ENCODE peak calls at places on chromosomes 1 and 21, in seven cellular contexts. A, B, L, M, G, Q and K are unnamed samples.

GRCh38 chr21:31658053-31658452 is 1.4 kb upstream of the SOD1 start:
- DNase-seq in Q (no peak), B (peak), M (no peak), A (no peak), G (no peak), L (no peak), K (no peak)

GRCh38 chr1:87389011-87389410 is 60.3 kb downstream of the LMO4 start:
- DNase-seq in Q (no peak), A (no peak), M (no peak), B (no peak), L (no peak), G (no peak), K (no peak)

GRCh38 chr21:22813201-22813600 is 1815.0 kb downstream of the NCAM2 start:
- DNase-seq in B (no peak), M (no peak), G (no peak), L (no peak), Q (no peak), A (no peak), K (no peak)

GRCh38 chr1:4701276-4701675 is 46.9 kb downstream of the AJAP1 start:
- DNase-seq in Q (no peak), L (no peak), B (no peak), G (no peak), M (no peak), A (no peak), K (no peak)

GRCh38 chr1:72485786-72486185 is 203.4 kb upstream of the NEGR1 start:
- DNase-seq in M (no peak), B (no peak), L (no peak), Q (no peak), G (no peak), A (no peak), K (peak)

GRCh38 chr1:107358611-107359342 is 217.9 kb downstream of the NTNG1 start:
- DNase-seq in B (no peak), M (no peak), L (no peak), G (no peak), A (no peak), Q (no peak), K (no peak)

GRCh38 chr1:67528141-67528540 is 97.9 kb upstream of the SERBP1 start:
- DNase-seq in A (no peak), Q (no peak), G (no peak), M (no peak), L (no peak), B (no peak), K (no peak)

GRCh38 chr21:46000182-46000730 is 18.7 kb downstream of the COL6A1 start:
- DNase-seq in A (peak), L (no peak), Q (no peak), M (no peak), G (no peak), B (no peak), K (no peak)

GRCh38 chr21:39263372-39263771 is 50.1 kb downstream of the BRWD1 start:
- DNase-seq in L (no peak), A (no peak), B (no peak), G (no peak), Q (peak), M (no peak), K (peak)

GRCh38 chr1:153441238-153441755 is 19.2 kb downstream of the S100A7 start:
- DNase-seq in G (no peak), A (no peak), M (no peak), L (no peak), Q (no peak), B (no peak), K (no peak)

GRCh38 chr21:33380483-33380998 is 22.7 kb upstream of the IFNGR2 start:
- DNase-seq in A (peak), B (peak), M (no peak), G (peak), L (peak), Q (peak), K (peak)

GRCh38 chr1:215241451-215241850 is 158.9 kb downstream of the KCNK2 start:
- DNase-seq in Q (no peak), B (no peak), M (no peak), L (no peak), A (no peak), G (no peak), K (no peak)

GRCh38 chr1:44267438-44267837 is 54.2 kb downstream of the DMAP1 start:
- DNase-seq in M (no peak), B (no peak), L (no peak), Q (no peak), G (no peak), A (no peak), K (no peak)

GRCh38 chr1:221742555-221743415 is 896 bp upstream of the DUSP10 start:
- DNase-seq in B (peak), M (peak), L (peak), G (peak), Q (peak), A (peak), K (peak)

GRCh38 chr21:40120944-40121575 is 253.8 kb downstream of the PCP4 start:
- DNase-seq in A (no peak), B (peak), G (no peak), L (peak), M (peak), Q (no peak), K (peak)

GRCh38 chr1:28064064-28064463 is 24.3 kb downstream of the EYA3 start:
- DNase-seq in Q (peak), A (no peak), M (no peak), L (no peak), G (no peak), B (peak), K (peak)

GRCh38 chr1:94236630-94237290 is 624 bp downstream of the ARHGAP29 start:
- DNase-seq in L (peak), B (peak), A (peak), M (no peak), G (no peak), Q (peak), K (peak)

GRCh38 chr1:158019177-158019868 is 25.9 kb downstream of the KIRREL1 start:
- DNase-seq in A (peak), G (peak), L (peak), B (peak), Q (peak), M (peak), K (peak)

GRCh38 chr1:246155923-246156322 is 351.2 kb downstream of the SMYD3 start:
- DNase-seq in B (peak), A (no peak), L (no peak), Q (peak), G (no peak), M (no peak), K (peak)

GRCh38 chr1:83086346-83086745 is 912.6 kb downstream of the TTLL7 start:
- DNase-seq in Q (peak), B (peak), A (no peak), L (no peak), M (no peak), G (no peak), K (no peak)

GRCh38 chr1:35535243-35535642 is 22.0 kb downstream of the KIAA0319L start:
- DNase-seq in L (no peak), B (no peak), Q (no peak), M (no peak), G (no peak), A (no peak), K (peak)

GRCh38 chr1:174160109-174160473 is 771 bp downstream of the RABGAP1L start:
- DNase-seq in L (peak), M (no peak), Q (peak), B (peak), G (no peak), A (peak), K (peak)

GRCh38 chr1:201365251-201365650 is 12.2 kb downstream of the TNNT2 start:
- DNase-seq in Q (no peak), L (no peak), B (no peak), M (no peak), G (no peak), A (no peak), K (no peak)

GRCh38 chr1:9128520-9129371 is at the start of gene GPR157:
- DNase-seq in M (peak), A (peak), Q (peak), G (peak), L (peak), B (peak), K (peak)

DNA sequence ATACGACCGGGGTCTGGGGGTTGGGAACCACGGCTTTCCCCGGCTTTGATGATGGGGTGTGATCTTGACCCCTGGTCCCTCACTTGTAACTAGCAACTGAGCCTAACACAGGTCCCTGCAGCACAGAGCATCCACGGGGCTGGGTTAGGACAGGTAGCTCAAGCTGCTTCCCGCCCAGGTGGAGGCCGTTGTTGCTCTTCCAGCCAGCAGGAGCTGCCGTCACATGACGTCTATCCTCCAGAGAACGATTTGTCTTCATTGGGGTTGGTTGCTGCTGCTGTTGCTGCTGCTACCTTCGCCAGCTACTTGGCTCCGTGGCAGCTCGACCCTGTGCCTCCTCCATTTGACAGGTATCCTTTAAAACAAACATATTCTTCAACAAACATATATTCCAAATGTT is 74.3 kb upstream of the ADAR start:
- DNase-seq in M (no peak), G (no peak), L (no peak), A (peak), B (no peak), Q (no peak), K (no peak)
- H4K8ac ChIP-seq in M (no peak), G (no peak), L (no peak), A (no peak), B (no peak), Q (no peak), K (no peak)

DNA sequence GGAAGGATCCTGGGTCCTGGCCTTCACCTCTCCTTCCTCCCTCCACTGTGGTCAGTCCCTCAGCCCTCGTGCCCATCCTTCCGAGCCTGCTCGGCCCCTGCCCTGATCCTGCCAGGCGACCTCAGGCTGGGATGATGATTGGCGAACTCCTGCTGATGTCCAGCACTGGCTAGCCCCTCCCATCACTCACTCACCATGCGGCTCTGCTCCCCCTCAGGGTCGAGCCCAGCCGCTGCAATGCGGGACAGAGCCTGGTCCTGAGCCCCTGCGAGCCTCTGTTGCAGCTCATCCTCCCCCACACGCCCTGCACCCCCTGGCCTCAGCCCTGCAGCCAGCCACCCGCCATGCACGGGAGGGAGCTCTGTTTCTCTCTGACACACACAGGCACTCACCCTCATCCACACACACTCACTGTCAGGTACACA is 100.2 kb downstream of the DMRTB1 start:
- DNase-seq in L (no peak), B (no peak), Q (no peak), G (no peak), A (no peak), M (no peak), K (no peak)
- H4K8ac ChIP-seq in L (no peak), B (no peak), Q (no peak), G (no peak), A (no peak), M (no peak), K (no peak)

GRCh38 chr21:14074177-14074576 is 136.6 kb downstream of the LIPI start:
- DNase-seq in G (no peak), Q (no peak), B (no peak), L (no peak), A (no peak), M (no peak), K (no peak)

GRCh38 chr21:14078746-14079375 is 131.9 kb downstream of the LIPI start:
- DNase-seq in Q (no peak), G (no peak), L (no peak), M (no peak), A (no peak), B (no peak), K (no peak)

GRCh38 chr21:14073615-14074014 is 137.1 kb downstream of the LIPI start:
- DNase-seq in L (no peak), A (no peak), M (no peak), Q (no peak), B (no peak), G (no peak), K (no peak)

GRCh38 chr21:14075346-14076142 is 135.2 kb downstream of the LIPI start:
- DNase-seq in M (no peak), A (no peak), L (no peak), B (no peak), G (no peak), Q (no peak), K (no peak)

DNA sequence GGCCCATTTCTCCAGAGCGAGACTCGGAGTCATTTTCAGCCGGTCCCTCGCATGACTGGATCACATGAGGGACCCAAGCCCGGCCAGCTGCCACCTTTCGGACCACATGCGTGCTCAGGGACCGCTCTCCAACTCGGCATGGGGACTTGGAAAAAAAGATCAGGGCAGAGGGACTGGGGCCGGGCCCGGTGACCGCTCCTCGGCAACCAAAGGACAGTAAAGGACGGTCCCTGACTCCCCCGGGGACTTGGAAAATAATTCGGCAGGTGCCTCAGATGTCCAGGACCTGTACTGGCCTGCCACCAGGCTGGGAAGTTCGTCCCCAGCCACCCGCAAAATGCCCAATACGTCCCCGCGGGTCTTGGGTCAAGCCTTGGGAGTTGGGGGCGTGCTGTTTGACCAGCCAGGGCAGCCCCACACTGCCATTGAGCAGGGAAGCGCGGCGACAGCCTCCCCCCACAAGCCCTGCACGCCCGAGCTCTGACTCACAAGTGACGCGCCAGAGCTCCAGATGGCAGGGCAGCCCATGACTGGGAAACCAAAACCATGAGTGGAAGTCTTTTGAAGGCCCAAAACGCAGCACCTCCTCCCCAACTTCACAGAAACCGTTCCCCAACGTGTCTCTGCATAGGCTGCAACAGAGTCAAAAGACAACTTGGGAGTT is 134.5 kb downstream of the LIPI start:
- DNase-seq in A (no peak), B (no peak), M (no peak), G (no peak), L (no peak), Q (no peak), K (no peak)
- H4K8ac ChIP-seq in A (no peak), B (no peak), M (no peak), G (no peak), L (no peak), Q (no peak), K (no peak)

DNA sequence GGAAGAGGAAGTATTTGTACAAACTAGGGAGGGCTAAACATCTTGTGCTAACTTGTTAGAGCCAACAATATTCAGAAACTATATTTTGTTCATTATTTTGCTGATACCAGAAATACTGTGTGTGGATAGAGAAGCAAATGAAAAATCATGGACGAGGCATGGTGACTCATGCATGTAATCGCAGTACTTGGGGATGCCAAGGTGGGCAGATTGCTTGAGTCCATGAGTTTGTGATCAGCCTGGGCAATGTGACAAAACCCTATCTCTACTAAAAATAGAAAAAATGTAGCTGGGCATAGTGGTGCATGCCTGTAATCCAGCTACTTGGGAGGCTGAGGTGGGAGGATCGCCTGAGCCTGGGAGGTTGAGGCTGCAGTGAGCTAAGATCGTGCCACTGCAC is 13.4 kb downstream of the LRRC41 start:
- DNase-seq in M (no peak), G (no peak), Q (no peak), A (no peak), B (no peak), L (no peak), K (peak)
- H4K8ac ChIP-seq in M (no peak), G (no peak), Q (no peak), A (no peak), B (no peak), L (no peak), K (no peak)

DNA sequence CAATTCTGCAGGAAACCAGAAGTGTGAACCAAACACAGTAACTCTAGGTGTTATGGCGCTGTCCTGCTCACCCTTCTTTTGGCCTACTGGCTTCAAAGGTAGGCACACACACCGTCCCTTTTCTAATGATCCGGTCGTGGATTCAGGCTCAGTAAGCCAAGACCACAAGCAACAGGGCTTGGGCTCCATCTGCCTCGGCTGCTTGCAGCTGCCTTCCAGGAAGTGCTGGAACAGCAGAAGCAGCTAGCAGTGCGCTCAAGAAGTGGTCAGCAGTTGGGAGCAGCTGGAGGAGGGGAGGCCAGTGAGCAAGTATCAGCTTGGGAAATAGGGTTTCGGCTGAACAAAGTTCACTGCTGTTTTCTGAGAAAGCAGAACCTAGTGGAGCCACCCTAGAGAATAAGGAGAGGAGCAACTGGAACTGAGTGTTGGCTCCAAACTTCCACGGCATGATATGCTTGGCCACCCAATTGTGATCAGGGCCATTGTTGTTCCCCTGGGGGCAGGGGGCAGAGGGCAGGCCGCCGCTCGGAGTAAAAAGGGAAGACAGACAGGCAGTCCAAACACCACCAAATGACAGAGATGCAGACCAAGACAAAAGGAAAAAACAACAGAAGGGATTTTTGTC is 173.4 kb downstream of the TOMM20 start:
- DNase-seq in B (peak), M (no peak), L (no peak), G (no peak), Q (peak), A (no peak), K (peak)
- H4K8ac ChIP-seq in B (peak), M (no peak), L (no peak), G (peak), Q (peak), A (no peak), K (peak)

GRCh38 chr1:6077919-6078318 is 32.2 kb downstream of the KCNAB2 start:
- DNase-seq in G (no peak), M (no peak), B (no peak), L (no peak), Q (no peak), A (no peak), K (no peak)

GRCh38 chr1:6083385-6083784 is 37.7 kb downstream of the KCNAB2 start:
- DNase-seq in Q (no peak), A (no peak), G (no peak), L (no peak), B (no peak), M (no peak), K (no peak)

GRCh38 chr1:6082430-6082971 is 36.8 kb downstream of the KCNAB2 start:
- DNase-seq in L (peak), M (no peak), A (no peak), B (peak), G (no peak), Q (peak), K (no peak)

GRCh38 chr1:6081901-6082300 is 36.2 kb downstream of the KCNAB2 start:
- DNase-seq in Q (no peak), B (no peak), L (no peak), G (no peak), A (no peak), M (no peak), K (no peak)

GRCh38 chr1:6080469-6080868 is 34.8 kb downstream of the KCNAB2 start:
- DNase-seq in M (no peak), A (no peak), B (peak), L (peak), G (no peak), Q (no peak), K (no peak)
- H4K8ac ChIP-seq in M (no peak), A (no peak), B (no peak), L (no peak), G (peak), Q (no peak), K (no peak)

DNA sequence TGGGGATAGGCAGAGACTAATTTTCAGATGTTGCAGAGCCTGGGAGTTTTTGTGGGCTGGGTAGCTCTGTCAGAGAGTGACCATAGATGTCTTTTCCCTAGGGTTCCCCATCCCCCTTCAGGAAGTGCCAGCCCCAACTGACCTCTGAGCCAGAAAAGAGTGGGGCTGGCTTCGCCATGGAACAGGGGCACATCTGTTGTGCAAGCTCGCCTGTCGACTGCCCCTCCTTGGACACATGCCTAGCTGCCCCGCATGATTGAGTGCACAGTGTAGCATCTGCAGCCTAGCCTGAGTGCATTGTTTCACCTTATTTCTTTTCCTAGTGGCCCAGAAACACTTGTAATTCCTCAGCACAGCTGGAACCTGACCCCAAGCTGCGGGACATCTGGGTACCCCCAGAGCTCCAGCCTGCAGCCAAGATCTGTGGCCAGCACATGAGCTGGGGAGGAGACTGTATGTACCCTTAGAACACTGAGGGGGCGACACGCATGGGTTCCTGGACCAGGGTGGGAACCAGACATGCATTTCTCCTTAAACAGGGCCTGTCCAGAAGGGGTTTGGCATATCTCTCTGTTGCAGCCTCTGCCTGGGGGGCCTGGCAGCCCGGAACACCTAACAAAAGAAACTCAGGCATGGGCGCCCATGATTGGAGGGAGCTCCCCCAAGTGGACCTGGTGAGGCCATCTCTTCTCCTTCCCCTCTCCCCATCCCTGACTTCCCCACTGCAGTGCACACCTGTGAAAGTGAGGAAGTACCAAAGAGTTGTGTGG is 55.2 kb downstream of the SYT14 start:
- DNase-seq in B (no peak), Q (no peak), A (no peak), M (no peak), L (no peak), G (no peak), K (no peak)
- H4K8ac ChIP-seq in B (no peak), Q (no peak), A (no peak), M (no peak), L (no peak), G (no peak), K (no peak)